ENCODE peak calls at places on chromosomes 7 and 10, in ten cellular contexts. D is epithelial cell of prostate; I is lung; H is IMR-90; W is heart right ventricle; O is spleen; F is PC-3; R is neural progenitor cell; G is CD8-positive, alpha-beta memory T cell; Z is SK-N-SH. U is an unnamed sample.

GRCh38 chr7:115300228-115300870 is 378.5 kb downstream of the MDFIC start:
- DNase-seq in D (no peak), I (no peak), H (peak; percentile 72), W (no peak), O (no peak), F (peak; percentile 29), R (no peak), G (no peak), Z (no peak), U (no peak)

GRCh38 chr7:103660455-103661371 is 214.7 kb upstream of the SLC26A5 start:
- DNase-seq in D (peak; percentile 66), I (no peak), H (peak; percentile 75), W (no peak), O (no peak), F (peak; percentile 83), R (no peak), G (no peak), Z (no peak), U (no peak)

GRCh38 chr7:120856621-120857352 is 1.2 kb downstream of the TSPAN12 start:
- DNase-seq in D (no peak), I (peak; percentile 37), H (peak; percentile 8), W (peak; percentile 36), O (peak; percentile 79), F (peak; percentile 50), R (peak; percentile 86), G (no peak), Z (peak; percentile 65), U (no peak)

GRCh38 chr10:46555366-46555712 is 1.1 kb downstream of the GPRIN2 start:
- DNase-seq in D (no peak), I (peak; percentile 43), H (no peak), W (no peak), O (no peak), F (no peak), R (peak; percentile 39), G (no peak), Z (no peak), U (no peak)

GRCh38 chr10:122689146-122689807 is 10.4 kb downstream of the C10orf120 start:
- DNase-seq in D (no peak), I (no peak), H (no peak), W (no peak), O (no peak), F (no peak), R (no peak), G (no peak), Z (no peak), U (no peak)

GRCh38 chr7:100435401-100436304 is 644 bp downstream of the PPP1R35 start:
- DNase-seq in D (no peak), I (peak; percentile 51), H (no peak), W (peak; percentile 42), O (peak; percentile 92), F (peak; percentile 37), R (peak; percentile 63), G (peak; percentile 40), Z (peak; percentile 81), U (peak; percentile 43)

GRCh38 chr10:123009105-123009805 is 449 bp downstream of the ACADSB start:
- DNase-seq in D (no peak), I (no peak), H (no peak), W (peak; percentile 18), O (peak; percentile 88), F (peak; percentile 1), R (peak; percentile 51), G (no peak), Z (peak; percentile 66), U (no peak)

GRCh38 chr7:138563808-138564207 is 103.7 kb downstream of the TRIM24 start:
- DNase-seq in D (no peak), I (no peak), H (no peak), W (no peak), O (no peak), F (no peak), R (no peak), G (no peak), Z (no peak), U (no peak)

GRCh38 chr10:14603539-14604102 is 171.1 kb downstream of the FAM107B start:
- DNase-seq in D (no peak), I (no peak), H (no peak), W (peak; percentile 15), O (peak; percentile 87), F (peak; percentile 8), R (peak; percentile 67), G (no peak), Z (peak; percentile 76), U (no peak)

GRCh38 chr7:102395620-102395957 is 574 bp upstream of the PRKRIP1 start:
- DNase-seq in D (no peak), I (no peak), H (peak; percentile 19), W (no peak), O (no peak), F (no peak), R (no peak), G (no peak), Z (no peak), U (no peak)

GRCh38 chr7:27553288-27553687 is 109.4 kb downstream of the HIBADH start:
- DNase-seq in D (no peak), I (no peak), H (no peak), W (no peak), O (no peak), F (no peak), R (no peak), G (no peak), Z (no peak), U (no peak)

GRCh38 chr10:75191821-75192568 is 18.6 kb upstream of the VDAC2 start:
- DNase-seq in D (no peak), I (peak; percentile 65), H (peak; percentile 97), W (peak; percentile 53), O (no peak), F (peak; percentile 99), R (no peak), G (no peak), Z (no peak), U (no peak)

GRCh38 chr10:70296406-70296899 is 12.6 kb upstream of the NPFFR1 start:
- DNase-seq in D (peak; percentile 31), I (peak; percentile 84), H (peak; percentile 89), W (peak; percentile 88), O (peak; percentile 88), F (peak; percentile 96), R (no peak), G (no peak), Z (peak; percentile 80), U (no peak)

GRCh38 chr7:51455513-51455912 is 138.9 kb upstream of the COBL start:
- DNase-seq in D (no peak), I (no peak), H (no peak), W (no peak), O (no peak), F (no peak), R (no peak), G (no peak), Z (no peak), U (no peak)
- H3K27ac ChIP-seq in D (no peak overlapping the region), I (no peak overlapping the region), H (no peak overlapping the region), W (no peak overlapping the region), O (no peak overlapping the region), F (no peak overlapping the region), R (no peak overlapping the region), G (no peak overlapping the region), Z (no peak overlapping the region), U (no peak overlapping the region)

DNA sequence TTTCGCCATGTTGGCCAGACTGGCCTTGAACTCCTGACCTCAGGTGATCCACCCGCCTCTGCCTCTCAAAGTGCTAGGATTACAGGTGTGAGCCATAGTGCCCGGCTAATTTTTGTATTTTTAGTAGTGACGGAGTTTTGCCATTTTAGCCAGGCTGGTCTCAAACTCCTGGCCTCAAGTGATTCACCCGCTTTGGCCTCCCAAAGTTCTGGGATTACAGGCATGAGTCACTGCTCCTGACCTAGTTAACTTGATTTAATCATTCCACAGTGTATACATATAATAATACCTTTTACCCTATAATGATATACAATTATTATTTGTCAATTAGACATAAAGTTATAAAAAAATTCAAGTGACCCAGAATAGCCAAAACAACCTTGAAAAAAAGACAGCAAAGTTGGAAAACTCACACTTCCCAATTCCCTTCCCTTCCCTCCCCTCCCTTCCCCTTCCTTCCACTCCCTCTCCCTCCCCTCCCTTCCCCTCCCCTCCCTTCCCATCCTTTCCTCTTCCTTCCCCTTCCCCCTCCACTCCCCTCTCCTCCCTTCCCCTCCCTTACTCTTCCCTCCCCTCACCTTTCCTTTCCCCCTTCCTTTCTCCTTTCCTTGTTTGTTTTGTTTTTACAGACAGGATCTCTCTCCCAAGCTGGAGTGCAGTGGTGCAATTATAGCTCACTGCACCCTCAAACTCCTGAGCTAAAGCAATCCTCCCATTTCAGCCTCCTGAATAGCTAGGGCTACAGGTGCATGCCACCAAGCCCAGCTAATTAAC is 14.8 kb upstream of the ZMIZ2 start:
- DNase-seq in D (peak; percentile 36), I (no peak), H (peak; percentile 85), W (no peak), O (peak; percentile 5), F (peak; percentile 82), R (no peak), G (no peak), Z (no peak), U (no peak)
- H3K27ac ChIP-seq in D (peak overlapping the region; percentile 97), I (no peak overlapping the region), H (peak overlapping the region; percentile 78), W (no peak overlapping the region), O (no peak overlapping the region), F (peak overlapping the region; percentile 95), R (no peak overlapping the region), G (no peak overlapping the region), Z (no peak overlapping the region), U (no peak overlapping the region)

GRCh38 chr7:95777266-95777665 is 4.9 kb downstream of the DYNC1I1 start:
- DNase-seq in D (no peak), I (no peak), H (no peak), W (no peak), O (no peak), F (no peak), R (no peak), G (no peak), Z (no peak), U (no peak)

GRCh38 chr7:95772298-95772770 is at the start of gene DYNC1I1:
- DNase-seq in D (no peak), I (peak; percentile 63), H (peak; percentile 19), W (peak; percentile 84), O (peak; percentile 85), F (peak; percentile 80), R (peak; percentile 83), G (no peak), Z (peak; percentile 94), U (peak; percentile 62)

GRCh38 chr7:95776561-95777185 is 4.3 kb downstream of the DYNC1I1 start:
- DNase-seq in D (peak; percentile 43), I (no peak), H (no peak), W (no peak), O (no peak), F (peak; percentile 87), R (no peak), G (no peak), Z (no peak), U (no peak)

GRCh38 chr7:95772771-95773581 is 622 bp downstream of the DYNC1I1 start:
- DNase-seq in D (no peak), I (no peak), H (no peak), W (peak; percentile 33), O (no peak), F (peak; percentile 57), R (peak; percentile 33), G (no peak), Z (no peak), U (peak; percentile 39)
- H3K27ac ChIP-seq in D (no peak overlapping the region), I (peak overlapping the region; percentile 78), H (no peak overlapping the region), W (peak overlapping the region; percentile 54), O (no peak overlapping the region), F (no peak overlapping the region), R (no peak overlapping the region), G (no peak overlapping the region), Z (no peak overlapping the region), U (peak overlapping the region; percentile 39)

DNA sequence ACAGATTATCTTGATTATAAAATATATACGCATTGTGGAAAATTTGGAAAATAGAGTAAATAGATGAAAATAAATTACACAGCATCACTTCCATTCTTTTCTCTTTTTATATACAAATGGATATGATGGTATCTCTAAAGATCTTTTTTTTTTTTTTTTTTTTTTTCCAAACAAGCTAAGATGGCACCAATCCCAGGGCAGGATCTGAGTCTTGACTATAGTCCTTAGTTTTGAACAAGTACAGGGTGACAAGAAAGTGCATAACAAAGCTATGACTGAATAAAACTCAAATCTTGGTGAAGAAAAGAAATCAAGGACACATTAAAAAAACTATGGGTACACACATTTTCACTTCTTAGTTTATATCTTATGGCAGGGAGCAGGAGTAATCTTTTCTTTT is 42.6 kb upstream of the FAM133B start:
- DNase-seq in D (no peak), I (no peak), H (no peak), W (no peak), O (no peak), F (no peak), R (no peak), G (no peak), Z (no peak), U (no peak)
- H3K27ac ChIP-seq in D (peak overlapping the region; percentile 71), I (peak overlapping the region; percentile 56), H (peak overlapping the region; percentile 44), W (no peak overlapping the region), O (peak overlapping the region; percentile 7), F (peak overlapping the region; percentile 73), R (no peak overlapping the region), G (no peak overlapping the region), Z (peak overlapping the region; percentile 93), U (peak overlapping the region; percentile 66)

U was measured in caudate nucleus.